ENCODE peak calls at places on chromosomes 16 and 17, in seven cellular contexts. D is ovary, M is stomach, H is transverse colon, N is K562, E is A549, R is upper lobe of left lung. P is an unnamed sample.

GRCh38 chr16:57132470-57132869 is 40.1 kb downstream of the CPNE2 start:
- DNase-seq in D (no peak), M (no peak), H (peak; percentile 90), N (no peak), E (no peak), R (peak; percentile 54), P (no peak)

GRCh38 chr16:20137194-20137593 is 63.5 kb upstream of the GPR139 start:
- DNase-seq in D (no peak), M (no peak), H (no peak), N (no peak), E (no peak), R (no peak), P (no peak)

GRCh38 chr16:50248845-50249244 is 17.5 kb upstream of the ADCY7 start:
- DNase-seq in D (no peak), M (no peak), H (no peak), N (no peak), E (no peak), R (no peak), P (no peak)

GRCh38 chr16:85028638-85029412 is 1.2 kb downstream of the KIAA0513 start:
- DNase-seq in D (peak; percentile 30), M (peak; percentile 84), H (peak; percentile 80), N (peak; percentile 52), E (no peak), R (peak; percentile 75), P (no peak)

GRCh38 chr16:11300560-11300892 is 19.4 kb upstream of the PRM1 start:
- DNase-seq in D (no peak), M (no peak), H (no peak), N (no peak), E (no peak), R (no peak), P (no peak)

GRCh38 chr16:55643161-55643970 is 12.4 kb upstream of the SLC6A2 start:
- DNase-seq in D (no peak), M (peak; percentile 59), H (peak; percentile 10), N (peak; percentile 55), E (no peak), R (peak; percentile 38), P (no peak)

GRCh38 chr17:77709594-77709993 is 248.9 kb upstream of the TNRC6C start:
- DNase-seq in D (no peak), M (no peak), H (no peak), N (no peak), E (no peak), R (no peak), P (no peak)

GRCh38 chr17:57906910-57907309 is 48.3 kb downstream of the CUEDC1 start:
- DNase-seq in D (no peak), M (no peak), H (no peak), N (peak; percentile 24), E (no peak), R (no peak), P (no peak)

GRCh38 chr17:28139822-28140221 is 97.3 kb downstream of the NLK start:
- DNase-seq in D (no peak), M (no peak), H (no peak), N (no peak), E (no peak), R (no peak), P (no peak)

GRCh38 chr17:66549731-66550207 is 247.4 kb downstream of the PRKCA start:
- DNase-seq in D (no peak), M (no peak), H (no peak), N (no peak), E (no peak), R (no peak), P (no peak)
- TF ChIP-seq EP300 in D (no peak), M (no peak), H (no peak), N (no peak), E (no peak), R (no peak), P (no peak)

GRCh38 chr17:82237083-82237745 is 8.4 kb downstream of the SLC16A3 start:
- DNase-seq in D (peak; percentile 40), M (no peak), H (no peak), N (no peak), E (no peak), R (no peak), P (no peak)

GRCh38 chr17:82235775-82236141 is 6.9 kb downstream of the SLC16A3 start:
- DNase-seq in D (peak; percentile 61), M (no peak), H (peak; percentile 36), N (peak; percentile 51), E (no peak), R (no peak), P (no peak)

GRCh38 chr17:82235056-82235774 is 6.4 kb downstream of the SLC16A3 start:
- DNase-seq in D (no peak), M (no peak), H (no peak), N (no peak), E (no peak), R (no peak), P (no peak)

GRCh38 chr17:82237746-82238561 is 9.1 kb downstream of the SLC16A3 start:
- DNase-seq in D (peak; percentile 28), M (no peak), H (no peak), N (no peak), E (no peak), R (no peak), P (no peak)

GRCh38 chr17:82236142-82236971 is 7.5 kb downstream of the SLC16A3 start:
- DNase-seq in D (peak; percentile 68), M (peak; percentile 75), H (peak; percentile 80), N (peak; percentile 87), E (peak; percentile 80), R (peak; percentile 77), P (peak; percentile 54)
- TF ChIP-seq EP300 in D (no peak), M (no peak), H (no peak), N (no peak), E (no peak), R (no peak), P (no peak)

GRCh38 chr17:73522696-73523095 is 121.5 kb downstream of the SDK2 start:
- DNase-seq in D (no peak), M (no peak), H (no peak), N (no peak), E (no peak), R (no peak), P (no peak)
- TF ChIP-seq EP300 in D (no peak), M (no peak), H (no peak), N (no peak), E (no peak), R (no peak), P (no peak)

DNA sequence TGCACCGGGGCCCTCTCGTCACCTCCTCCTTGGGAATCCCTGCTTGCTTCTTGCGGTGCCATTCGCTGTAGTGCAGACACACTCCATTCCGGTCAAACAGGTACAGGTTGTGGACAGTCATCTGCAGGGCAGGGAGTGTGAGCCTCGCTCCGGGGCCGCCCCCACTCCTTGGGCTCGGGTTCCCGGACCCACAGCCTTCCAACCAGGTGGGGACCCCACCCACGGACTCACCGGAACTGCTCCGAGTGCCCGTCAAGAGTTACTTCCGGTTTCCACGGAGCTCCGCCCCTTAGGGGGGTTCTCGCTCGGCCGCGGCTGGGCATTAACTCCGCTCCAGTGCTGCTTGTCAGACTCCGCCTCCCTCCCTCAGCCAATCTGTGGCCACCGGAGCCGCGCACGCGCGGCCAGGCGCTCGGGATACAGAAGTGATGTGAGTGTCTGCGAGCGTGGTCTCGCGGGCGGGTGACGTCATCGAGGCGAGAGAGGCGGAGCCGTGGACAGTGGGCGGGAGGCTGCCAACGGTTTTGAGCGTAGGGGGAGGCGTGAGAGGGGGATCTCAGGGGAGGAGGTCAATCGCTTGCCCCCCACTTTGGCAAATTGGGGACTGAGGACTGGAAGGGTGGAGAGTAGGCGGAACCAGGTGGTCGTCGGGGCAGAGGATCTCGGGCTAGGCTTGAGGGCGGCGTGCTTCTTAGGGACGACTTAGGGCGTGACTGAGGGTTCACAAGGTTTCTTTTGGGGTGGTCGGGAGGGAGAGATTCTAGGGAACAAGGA is at the start of the genes CNTROB and TRAPPC1:
- DNase-seq in D (peak; percentile 100), M (peak; percentile 100), H (peak; percentile 100), N (peak; percentile 98), E (peak; percentile 100), R (peak; percentile 100), P (peak; percentile 99)
- TF ChIP-seq EP300 in D (peak; percentile 36), M (no peak), H (no peak), N (peak; percentile 32), E (no peak), R (no peak), P (peak; percentile 99)

P was measured in tibial nerve.